ENCODE peak calls at places on chromosomes 16 and 17, in eight cellular contexts. One of them, this sample, is unnamed.

GRCh38 chr17:82837586-82838320 is 2.1 kb downstream of the ZNF750 start:
- DNase-seq in neural progenitor cell: no peak
- DNase-seq in stimulated activated CD8-positive, alpha-beta memory T cell treated with anti-CD3 and anti-CD28 coated beads, Interleukin-4, amount 100 ng/mL, for 24 hours: no peak
- DNase-seq in EL: no peak
- DNase-seq in NCI-H1092: no peak
- DNase-seq in retina: no peak
- DNase-seq in astrocyte of the hippocampus: no peak
- DNase-seq in NCI-H446: no peak
- DNase-seq in this sample: no peak

GRCh38 chr16:57679768-57680167 is 11.7 kb downstream of the ADGRG3 start:
- DNase-seq in neural progenitor cell: no peak
- DNase-seq in stimulated activated CD8-positive, alpha-beta memory T cell treated with anti-CD3 and anti-CD28 coated beads, Interleukin-4, amount 100 ng/mL, for 24 hours: no peak
- DNase-seq in EL: no peak
- DNase-seq in NCI-H1092: no peak
- DNase-seq in retina: no peak
- DNase-seq in astrocyte of the hippocampus: no peak
- DNase-seq in NCI-H446: no peak
- DNase-seq in this sample: no peak

GRCh38 chr16:54125751-54126655 is 160.6 kb downstream of the IRX3 start:
- DNase-seq in neural progenitor cell: no peak
- DNase-seq in stimulated activated CD8-positive, alpha-beta memory T cell treated with anti-CD3 and anti-CD28 coated beads, Interleukin-4, amount 100 ng/mL, for 24 hours: no peak
- DNase-seq in EL: no peak
- DNase-seq in NCI-H1092: no peak
- DNase-seq in retina: no peak
- DNase-seq in astrocyte of the hippocampus: no peak
- DNase-seq in NCI-H446: no peak
- DNase-seq in this sample: no peak

GRCh38 chr17:28760987-28761562 is 17.3 kb downstream of the TRAF4 start:
- DNase-seq in neural progenitor cell: peak; percentile 64
- DNase-seq in stimulated activated CD8-positive, alpha-beta memory T cell treated with anti-CD3 and anti-CD28 coated beads, Interleukin-4, amount 100 ng/mL, for 24 hours: no peak
- DNase-seq in EL: peak; percentile 48
- DNase-seq in NCI-H1092: peak; percentile 62
- DNase-seq in retina: peak; percentile 59
- DNase-seq in astrocyte of the hippocampus: peak; percentile 71
- DNase-seq in NCI-H446: no peak
- DNase-seq in this sample: no peak

GRCh38 chr17:32481193-32481592 is 5.6 kb upstream of the CDK5R1 start:
- DNase-seq in neural progenitor cell: no peak
- DNase-seq in stimulated activated CD8-positive, alpha-beta memory T cell treated with anti-CD3 and anti-CD28 coated beads, Interleukin-4, amount 100 ng/mL, for 24 hours: no peak
- DNase-seq in EL: no peak
- DNase-seq in NCI-H1092: no peak
- DNase-seq in retina: no peak
- DNase-seq in astrocyte of the hippocampus: no peak
- DNase-seq in NCI-H446: no peak
- DNase-seq in this sample: no peak

GRCh38 chr16:85360323-85361277 is 248.3 kb upstream of the CIBAR2 start:
- DNase-seq in neural progenitor cell: no peak
- DNase-seq in stimulated activated CD8-positive, alpha-beta memory T cell treated with anti-CD3 and anti-CD28 coated beads, Interleukin-4, amount 100 ng/mL, for 24 hours: no peak
- DNase-seq in EL: no peak
- DNase-seq in NCI-H1092: peak; percentile 87
- DNase-seq in retina: no peak
- DNase-seq in astrocyte of the hippocampus: no peak
- DNase-seq in NCI-H446: peak; percentile 56
- DNase-seq in this sample: peak; percentile 92

GRCh38 chr16:9364721-9365693 is 273.6 kb downstream of the HAPSTR1 start:
- DNase-seq in neural progenitor cell: no peak
- DNase-seq in stimulated activated CD8-positive, alpha-beta memory T cell treated with anti-CD3 and anti-CD28 coated beads, Interleukin-4, amount 100 ng/mL, for 24 hours: no peak
- DNase-seq in EL: no peak
- DNase-seq in NCI-H1092: no peak
- DNase-seq in retina: no peak
- DNase-seq in astrocyte of the hippocampus: no peak
- DNase-seq in NCI-H446: no peak
- DNase-seq in this sample: no peak

GRCh38 chr16:49773534-49774486 is 82.1 kb downstream of the ZNF423 start:
- DNase-seq in neural progenitor cell: no peak
- DNase-seq in stimulated activated CD8-positive, alpha-beta memory T cell treated with anti-CD3 and anti-CD28 coated beads, Interleukin-4, amount 100 ng/mL, for 24 hours: no peak
- DNase-seq in EL: no peak
- DNase-seq in NCI-H1092: no peak
- DNase-seq in retina: no peak
- DNase-seq in astrocyte of the hippocampus: peak; percentile 32
- DNase-seq in NCI-H446: no peak
- DNase-seq in this sample: no peak

GRCh38 chr16:71303938-71304337 is 14.7 kb upstream of the CMTR2 start:
- DNase-seq in neural progenitor cell: no peak
- DNase-seq in stimulated activated CD8-positive, alpha-beta memory T cell treated with anti-CD3 and anti-CD28 coated beads, Interleukin-4, amount 100 ng/mL, for 24 hours: no peak
- DNase-seq in EL: no peak
- DNase-seq in NCI-H1092: no peak
- DNase-seq in retina: no peak
- DNase-seq in astrocyte of the hippocampus: no peak
- DNase-seq in NCI-H446: no peak
- DNase-seq in this sample: no peak

GRCh38 chr16:67672739-67673662 is 6.4 kb downstream of the C16orf86 start:
- DNase-seq in neural progenitor cell: peak; percentile 80
- DNase-seq in stimulated activated CD8-positive, alpha-beta memory T cell treated with anti-CD3 and anti-CD28 coated beads, Interleukin-4, amount 100 ng/mL, for 24 hours: no peak
- DNase-seq in EL: peak; percentile 72
- DNase-seq in NCI-H1092: peak; percentile 46
- DNase-seq in retina: no peak
- DNase-seq in astrocyte of the hippocampus: peak; percentile 79
- DNase-seq in NCI-H446: peak; percentile 48
- DNase-seq in this sample: no peak

GRCh38 chr16:12158428-12158827 is 181.9 kb downstream of the SNX29 start:
- DNase-seq in neural progenitor cell: no peak
- DNase-seq in stimulated activated CD8-positive, alpha-beta memory T cell treated with anti-CD3 and anti-CD28 coated beads, Interleukin-4, amount 100 ng/mL, for 24 hours: no peak
- DNase-seq in EL: peak; percentile 97
- DNase-seq in NCI-H1092: no peak
- DNase-seq in retina: no peak
- DNase-seq in astrocyte of the hippocampus: peak; percentile 83
- DNase-seq in NCI-H446: peak; percentile 79
- DNase-seq in this sample: no peak

GRCh38 chr17:46949291-46950174 is 26.6 kb downstream of the GOSR2 start:
- DNase-seq in neural progenitor cell: no peak
- DNase-seq in stimulated activated CD8-positive, alpha-beta memory T cell treated with anti-CD3 and anti-CD28 coated beads, Interleukin-4, amount 100 ng/mL, for 24 hours: no peak
- DNase-seq in EL: peak; percentile 52
- DNase-seq in NCI-H1092: no peak
- DNase-seq in retina: no peak
- DNase-seq in astrocyte of the hippocampus: no peak
- DNase-seq in NCI-H446: no peak
- DNase-seq in this sample: peak; percentile 81

GRCh38 chr16:12057276-12057675 is 80.7 kb downstream of the SNX29 start:
- DNase-seq in neural progenitor cell: no peak
- DNase-seq in stimulated activated CD8-positive, alpha-beta memory T cell treated with anti-CD3 and anti-CD28 coated beads, Interleukin-4, amount 100 ng/mL, for 24 hours: no peak
- DNase-seq in EL: peak; percentile 38
- DNase-seq in NCI-H1092: no peak
- DNase-seq in retina: no peak
- DNase-seq in astrocyte of the hippocampus: no peak
- DNase-seq in NCI-H446: no peak
- DNase-seq in this sample: no peak

GRCh38 chr16:88382491-88383400 is at the start of gene ZNF469:
- DNase-seq in neural progenitor cell: peak; percentile 69
- DNase-seq in stimulated activated CD8-positive, alpha-beta memory T cell treated with anti-CD3 and anti-CD28 coated beads, Interleukin-4, amount 100 ng/mL, for 24 hours: no peak
- DNase-seq in EL: peak; percentile 52
- DNase-seq in NCI-H1092: no peak
- DNase-seq in retina: no peak
- DNase-seq in astrocyte of the hippocampus: peak; percentile 82
- DNase-seq in NCI-H446: no peak
- DNase-seq in this sample: no peak

GRCh38 chr17:56629450-56630187 is 36.1 kb downstream of the NOG start:
- DNase-seq in neural progenitor cell: peak; percentile 69
- DNase-seq in stimulated activated CD8-positive, alpha-beta memory T cell treated with anti-CD3 and anti-CD28 coated beads, Interleukin-4, amount 100 ng/mL, for 24 hours: no peak
- DNase-seq in EL: peak; percentile 53
- DNase-seq in NCI-H1092: no peak
- DNase-seq in retina: no peak
- DNase-seq in astrocyte of the hippocampus: no peak
- DNase-seq in NCI-H446: peak; percentile 11
- DNase-seq in this sample: no peak

GRCh38 chr16:3949946-3950342 is 69.4 kb upstream of the CREBBP start:
- DNase-seq in neural progenitor cell: no peak
- DNase-seq in stimulated activated CD8-positive, alpha-beta memory T cell treated with anti-CD3 and anti-CD28 coated beads, Interleukin-4, amount 100 ng/mL, for 24 hours: no peak
- DNase-seq in EL: no peak
- DNase-seq in NCI-H1092: no peak
- DNase-seq in retina: no peak
- DNase-seq in astrocyte of the hippocampus: no peak
- DNase-seq in NCI-H446: no peak
- DNase-seq in this sample: no peak

GRCh38 chr17:19386276-19386863 is 620 bp downstream of the MFAP4 start:
- DNase-seq in neural progenitor cell: peak; percentile 24
- DNase-seq in stimulated activated CD8-positive, alpha-beta memory T cell treated with anti-CD3 and anti-CD28 coated beads, Interleukin-4, amount 100 ng/mL, for 24 hours: no peak
- DNase-seq in EL: peak; percentile 92
- DNase-seq in NCI-H1092: no peak
- DNase-seq in retina: peak; percentile 47
- DNase-seq in astrocyte of the hippocampus: peak; percentile 54
- DNase-seq in NCI-H446: peak; percentile 32
- DNase-seq in this sample: no peak

GRCh38 chr17:34998205-34998604 is 17.9 kb downstream of the LIG3 start:
- DNase-seq in neural progenitor cell: peak; percentile 77
- DNase-seq in stimulated activated CD8-positive, alpha-beta memory T cell treated with anti-CD3 and anti-CD28 coated beads, Interleukin-4, amount 100 ng/mL, for 24 hours: peak; percentile 55
- DNase-seq in EL: peak; percentile 68
- DNase-seq in NCI-H1092: peak; percentile 3
- DNase-seq in retina: peak; percentile 75
- DNase-seq in astrocyte of the hippocampus: peak; percentile 89
- DNase-seq in NCI-H446: peak; percentile 40
- DNase-seq in this sample: no peak

GRCh38 chr17:15341385-15341849 is at the start of gene TEKT3:
- DNase-seq in neural progenitor cell: peak; percentile 96
- DNase-seq in stimulated activated CD8-positive, alpha-beta memory T cell treated with anti-CD3 and anti-CD28 coated beads, Interleukin-4, amount 100 ng/mL, for 24 hours: peak; percentile 2
- DNase-seq in EL: peak; percentile 81
- DNase-seq in NCI-H1092: peak; percentile 55
- DNase-seq in retina: peak; percentile 92
- DNase-seq in astrocyte of the hippocampus: peak; percentile 94
- DNase-seq in NCI-H446: no peak
- DNase-seq in this sample: no peak

GRCh38 chr16:30417447-30418349 is 10.3 kb downstream of the ZNF771 start:
- DNase-seq in neural progenitor cell: peak; percentile 99
- DNase-seq in stimulated activated CD8-positive, alpha-beta memory T cell treated with anti-CD3 and anti-CD28 coated beads, Interleukin-4, amount 100 ng/mL, for 24 hours: peak; percentile 82
- DNase-seq in EL: peak; percentile 88
- DNase-seq in NCI-H1092: peak; percentile 95
- DNase-seq in retina: peak; percentile 96
- DNase-seq in astrocyte of the hippocampus: peak; percentile 97
- DNase-seq in NCI-H446: no peak
- DNase-seq in this sample: no peak

GRCh38 chr16:52741386-52741785 is 194.4 kb upstream of the TOX3 start:
- DNase-seq in neural progenitor cell: peak; percentile 59
- DNase-seq in stimulated activated CD8-positive, alpha-beta memory T cell treated with anti-CD3 and anti-CD28 coated beads, Interleukin-4, amount 100 ng/mL, for 24 hours: no peak
- DNase-seq in EL: no peak
- DNase-seq in NCI-H1092: no peak
- DNase-seq in retina: peak; percentile 11
- DNase-seq in astrocyte of the hippocampus: peak; percentile 71
- DNase-seq in NCI-H446: no peak
- DNase-seq in this sample: no peak

GRCh38 chr16:4801962-4802658 is at the start of gene ROGDI:
- DNase-seq in neural progenitor cell: peak; percentile 94
- DNase-seq in stimulated activated CD8-positive, alpha-beta memory T cell treated with anti-CD3 and anti-CD28 coated beads, Interleukin-4, amount 100 ng/mL, for 24 hours: peak; percentile 64
- DNase-seq in EL: peak; percentile 46
- DNase-seq in NCI-H1092: peak; percentile 25
- DNase-seq in retina: peak; percentile 78
- DNase-seq in astrocyte of the hippocampus: peak; percentile 72
- DNase-seq in NCI-H446: peak; percentile 40
- DNase-seq in this sample: peak; percentile 20

GRCh38 chr17:71828182-71828596 is 292.6 kb upstream of the SOX9 start:
- DNase-seq in neural progenitor cell: peak; percentile 96
- DNase-seq in stimulated activated CD8-positive, alpha-beta memory T cell treated with anti-CD3 and anti-CD28 coated beads, Interleukin-4, amount 100 ng/mL, for 24 hours: no peak
- DNase-seq in EL: peak; percentile 78
- DNase-seq in NCI-H1092: peak; percentile 81
- DNase-seq in retina: peak; percentile 91
- DNase-seq in astrocyte of the hippocampus: peak; percentile 98
- DNase-seq in NCI-H446: peak; percentile 37
- DNase-seq in this sample: no peak

GRCh38 chr17:41505836-41506767 is 690 bp upstream of the KRT13 start:
- DNase-seq in neural progenitor cell: no peak
- DNase-seq in stimulated activated CD8-positive, alpha-beta memory T cell treated with anti-CD3 and anti-CD28 coated beads, Interleukin-4, amount 100 ng/mL, for 24 hours: no peak
- DNase-seq in EL: no peak
- DNase-seq in NCI-H1092: no peak
- DNase-seq in retina: no peak
- DNase-seq in astrocyte of the hippocampus: no peak
- DNase-seq in NCI-H446: no peak
- DNase-seq in this sample: no peak

GRCh38 chr16:30543067-30543466 is 8.4 kb upstream of the ZNF747 start:
- DNase-seq in neural progenitor cell: no peak
- DNase-seq in stimulated activated CD8-positive, alpha-beta memory T cell treated with anti-CD3 and anti-CD28 coated beads, Interleukin-4, amount 100 ng/mL, for 24 hours: no peak
- DNase-seq in EL: no peak
- DNase-seq in NCI-H1092: no peak
- DNase-seq in retina: no peak
- DNase-seq in astrocyte of the hippocampus: no peak
- DNase-seq in NCI-H446: no peak
- DNase-seq in this sample: no peak

GRCh38 chr16:89924298-89924924 is 1.3 kb downstream of the TUBB3 start:
- DNase-seq in neural progenitor cell: peak; percentile 94
- DNase-seq in stimulated activated CD8-positive, alpha-beta memory T cell treated with anti-CD3 and anti-CD28 coated beads, Interleukin-4, amount 100 ng/mL, for 24 hours: no peak
- DNase-seq in EL: peak; percentile 45
- DNase-seq in NCI-H1092: peak; percentile 33
- DNase-seq in retina: peak; percentile 91
- DNase-seq in astrocyte of the hippocampus: peak; percentile 75
- DNase-seq in NCI-H446: peak; percentile 67
- DNase-seq in this sample: peak; percentile 74

GRCh38 chr17:48043171-48043570 is 5.0 kb upstream of the NFE2L1 start:
- DNase-seq in neural progenitor cell: no peak
- DNase-seq in stimulated activated CD8-positive, alpha-beta memory T cell treated with anti-CD3 and anti-CD28 coated beads, Interleukin-4, amount 100 ng/mL, for 24 hours: no peak
- DNase-seq in EL: no peak
- DNase-seq in NCI-H1092: no peak
- DNase-seq in retina: no peak
- DNase-seq in astrocyte of the hippocampus: no peak
- DNase-seq in NCI-H446: no peak
- DNase-seq in this sample: no peak

GRCh38 chr16:31277659-31278260 is 18.0 kb downstream of the ITGAM start:
- DNase-seq in neural progenitor cell: no peak
- DNase-seq in stimulated activated CD8-positive, alpha-beta memory T cell treated with anti-CD3 and anti-CD28 coated beads, Interleukin-4, amount 100 ng/mL, for 24 hours: no peak
- DNase-seq in EL: no peak
- DNase-seq in NCI-H1092: no peak
- DNase-seq in retina: no peak
- DNase-seq in astrocyte of the hippocampus: no peak
- DNase-seq in NCI-H446: no peak
- DNase-seq in this sample: no peak

GRCh38 chr17:57035971-57036481 is 49.0 kb upstream of the AKAP1 start:
- DNase-seq in neural progenitor cell: no peak
- DNase-seq in stimulated activated CD8-positive, alpha-beta memory T cell treated with anti-CD3 and anti-CD28 coated beads, Interleukin-4, amount 100 ng/mL, for 24 hours: no peak
- DNase-seq in EL: no peak
- DNase-seq in NCI-H1092: peak; percentile 76
- DNase-seq in retina: no peak
- DNase-seq in astrocyte of the hippocampus: peak; percentile 16
- DNase-seq in NCI-H446: peak; percentile 92
- DNase-seq in this sample: peak; percentile 41

This sample was measured in NCI-H524 treated with DMSO at 0.1 percent for 48 hours.